ENCODE peak calls at places on chromosomes 12 and 14, in four cellular contexts. U is aorta, N is amygdala, H is foreskin melanocyte. O is an unnamed sample.

GRCh38 chr14:94748667-94749347 is 21.1 kb downstream of the GSC start:
- DNase-seq in U (no peak), N (no peak), H (no peak), O (peak)

GRCh38 chr12:196436-196835 is 17.5 kb downstream of the SLC6A12 start:
- DNase-seq in U (peak), N (no peak), H (no peak), O (no peak)

GRCh38 chr12:110498984-110499706 is 2.8 kb downstream of the VPS29 start:
- DNase-seq in U (no peak), H (no peak), N (no peak), O (peak)

GRCh38 chr14:73461478-73462077 is 3.2 kb upstream of the NUMB start:
- DNase-seq in N (no peak), H (no peak), U (no peak), O (no peak)

GRCh38 chr12:10033783-10034381 is 3.4 kb downstream of the CLEC9A start:
- DNase-seq in H (no peak), U (no peak), N (no peak), O (peak)

GRCh38 chr12:102869571-102869970 is 47.5 kb downstream of the PAH start:
- DNase-seq in N (no peak), H (no peak), U (no peak), O (no peak)

GRCh38 chr12:113368331-113368730 is 9.9 kb downstream of the PLBD2 start:
- DNase-seq in U (no peak), N (no peak), H (no peak), O (no peak)

GRCh38 chr12:3088251-3088650 is 11.1 kb downstream of the TSPAN9 start:
- DNase-seq in H (no peak), N (no peak), U (no peak), O (no peak)

GRCh38 chr14:70655110-70655826 is 13.6 kb downstream of the TTC9 start:
- DNase-seq in U (no peak), N (no peak), H (no peak), O (no peak)

GRCh38 chr12:25328082-25328712 is 77.5 kb upstream of the KRAS start:
- DNase-seq in N (no peak), H (no peak), U (no peak), O (peak)

GRCh38 chr12:100267603-100268281 is 765 bp downstream of the SCYL2 start:
- DNase-seq in N (no peak), H (no peak), U (no peak), O (peak)

GRCh38 chr12:116880817-116881324 is 370 bp downstream of the HRK start:
- DNase-seq in N (no peak), H (no peak), U (no peak), O (no peak)

GRCh38 chr14:80955434-80955939 is at the start of gene TSHR:
- DNase-seq in H (no peak), N (no peak), U (no peak), O (no peak)

GRCh38 chr12:52026267-52026666 is 19.5 kb downstream of the TAMALIN start:
- DNase-seq in N (no peak), H (no peak), U (no peak), O (no peak)

GRCh38 chr12:44285321-44285720 is 449.4 kb downstream of the TMEM117 start:
- DNase-seq in H (no peak), N (no peak), U (no peak), O (no peak)

GRCh38 chr12:109193896-109194295 is 77.5 kb downstream of the ACACB start:
- DNase-seq in U (no peak), N (no peak), H (no peak), O (no peak)

GRCh38 chr12:127162902-127163301 is 1104.1 kb upstream of the TMEM132C start:
- DNase-seq in H (peak), U (no peak), N (no peak), O (peak)

GRCh38 chr14:81341405-81342180 is 58.5 kb downstream of the STON2 start:
- DNase-seq in H (no peak), U (no peak), N (no peak), O (no peak)

GRCh38 chr14:103444837-103445524 is 59.8 kb downstream of the MARK3 start:
- DNase-seq in H (no peak), U (no peak), N (no peak), O (no peak)

GRCh38 chr12:93571854-93572711 is at the start of gene SOCS2:
- DNase-seq in H (no peak), N (no peak), U (peak), O (peak)

GRCh38 chr12:106179086-106179485 is 40.3 kb upstream of the NUAK1 start:
- DNase-seq in H (no peak), N (no peak), U (no peak), O (no peak)

GRCh38 chr12:95951515-95951914 is 8.4 kb downstream of the AMDHD1 start:
- DNase-seq in U (no peak), N (no peak), H (no peak), O (no peak)

GRCh38 chr12:102816816-102817434 is 100.1 kb downstream of the PAH start:
- DNase-seq in U (no peak), N (no peak), H (no peak), O (peak)

GRCh38 chr12:15931590-15932053 is 20.5 kb downstream of the DERA start:
- DNase-seq in U (no peak), H (no peak), N (no peak), O (no peak)

GRCh38 chr14:37230551-37231194 is 32.9 kb downstream of the MIPOL1 start:
- DNase-seq in N (no peak), U (no peak), H (peak), O (peak)

GRCh38 chr14:58898655-58899316 is 261.0 kb downstream of the DACT1 start:
- DNase-seq in U (no peak), N (no peak), H (peak), O (peak)

GRCh38 chr12:131132118-131132892 is 178.6 kb downstream of the ADGRD1 start:
- DNase-seq in H (peak), N (no peak), U (peak), O (peak)

GRCh38 chr12:52913424-52913821 is 8.5 kb upstream of the KRT8 start:
- DNase-seq in N (no peak), U (no peak), H (no peak), O (no peak)

GRCh38 chr12:90978117-90978770 is 23.3 kb upstream of the CCER1 start:
- DNase-seq in U (no peak), N (no peak), H (peak), O (peak)

GRCh38 chr14:73365727-73366126 is 92.6 kb downstream of the NUMB start:
- DNase-seq in U (no peak), N (no peak), H (no peak), O (no peak)

GRCh38 chr12:128204725-128205124 is 62.2 kb upstream of the TMEM132C start:
- DNase-seq in U (no peak), N (no peak), H (no peak), O (no peak)

GRCh38 chr14:24630872-24631477 is 3.0 kb downstream of the GZMB start:
- DNase-seq in U (no peak), N (no peak), H (no peak), O (peak)

GRCh38 chr14:101182476-101182875 is 279.0 kb upstream of the RTL1 start:
- DNase-seq in N (no peak), U (no peak), H (no peak), O (no peak)

GRCh38 chr12:119649202-119649808 is 18.6 kb upstream of the PRKAB1 start:
- DNase-seq in U (no peak), N (no peak), H (peak), O (peak)

GRCh38 chr12:70386771-70387170 is 20.7 kb downstream of the KCNMB4 start:
- DNase-seq in H (peak), U (no peak), N (no peak), O (no peak)

GRCh38 chr14:75254901-75255300 is 23.7 kb upstream of the FOS start:
- DNase-seq in U (peak), N (no peak), H (no peak), O (peak)

GRCh38 chr14:59161571-59162175 is 26.8 kb upstream of the DAAM1 start:
- DNase-seq in H (peak), N (no peak), U (peak), O (peak)

GRCh38 chr14:35380794-35381193 is 23.8 kb downstream of the NFKBIA start:
- DNase-seq in H (no peak), U (no peak), N (no peak), O (no peak)